ENCODE peak calls at places on chromosomes 7 and 10, in four cellular contexts. A, S, U and V are unnamed samples.

GRCh38 chr7:42964849-42965805 is 33.0 kb downstream of the MRPL32 start:
- DNase-seq in A (no peak), S (no peak), U (peak; percentile 18), V (no peak)

GRCh38 chr10:48685731-48686130 is 1.1 kb downstream of the WDFY4 start:
- DNase-seq in A (no peak), S (no peak), U (no peak), V (no peak)

GRCh38 chr10:131243076-131243475 is 68.4 kb downstream of the TCERG1L start:
- DNase-seq in A (no peak), S (no peak), U (no peak), V (no peak)

GRCh38 chr7:128108641-128109423 is 77.6 kb upstream of the LRRC4 start:
- DNase-seq in A (no peak), S (no peak), U (peak; percentile 86), V (no peak)

GRCh38 chr10:30819306-30820190 is 190.0 kb upstream of the LYZL2 start:
- DNase-seq in A (no peak), S (no peak), U (no peak), V (no peak)

GRCh38 chr10:19929466-19930140 is 113.4 kb downstream of the PLXDC2 start:
- DNase-seq in A (no peak), S (no peak), U (no peak), V (no peak)

GRCh38 chr7:120272261-120272895 is 597 bp upstream of the KCND2 start:
- DNase-seq in A (peak; percentile 50), S (no peak), U (peak; percentile 78), V (no peak)

GRCh38 chr7:112876877-112877276 is 86.7 kb upstream of the TMEM168 start:
- DNase-seq in A (no peak), S (no peak), U (no peak), V (no peak)

GRCh38 chr7:37915438-37915837 is 1.2 kb downstream of the SFRP4 start:
- DNase-seq in A (no peak), S (no peak), U (no peak), V (no peak)

GRCh38 chr10:28241766-28242399 is 61.0 kb downstream of the MPP7 start:
- DNase-seq in A (no peak), S (no peak), U (peak; percentile 36), V (no peak)

GRCh38 chr10:17951868-17952371 is at the start of gene SLC39A12:
- DNase-seq in A (no peak), S (no peak), U (no peak), V (no peak)

GRCh38 chr10:34637419-34637911 is 177.6 kb downstream of the PARD3 start:
- DNase-seq in A (peak; percentile 82), S (no peak), U (peak; percentile 67), V (no peak)

GRCh38 chr10:92891885-92892705 is 43.8 kb downstream of the EXOC6 start:
- DNase-seq in A (no peak), S (no peak), U (no peak), V (no peak)

GRCh38 chr10:102435098-102435497 is 2.7 kb upstream of the CUEDC2 start:
- DNase-seq in A (peak; percentile 43), S (no peak), U (no peak), V (no peak)

GRCh38 chr7:80231719-80232118 is 97.1 kb downstream of the GNAI1 start:
- DNase-seq in A (no peak), S (no peak), U (no peak), V (no peak)

GRCh38 chr10:6204341-6205191 is 1.8 kb downstream of the PFKFB3 start:
- DNase-seq in A (peak; percentile 63), S (no peak), U (peak; percentile 38), V (no peak)

GRCh38 chr7:100763556-100764140 is 30.3 kb downstream of the ZAN start:
- DNase-seq in A (no peak), S (no peak), U (no peak), V (no peak)

GRCh38 chr7:45597286-45597984 is 23.3 kb downstream of the ADCY1 start:
- DNase-seq in A (no peak), S (no peak), U (peak; percentile 1), V (peak; percentile 82)

GRCh38 chr10:117221156-117221711 is 19.7 kb upstream of the SLC18A2 start:
- DNase-seq in A (no peak), S (no peak), U (no peak), V (no peak)

GRCh38 chr10:21929070-21929469 is 74.5 kb downstream of the DNAJC1 start:
- DNase-seq in A (no peak), S (no peak), U (no peak), V (no peak)

GRCh38 chr10:13400196-13400965 is 52.3 kb upstream of the SEPHS1 start:
- DNase-seq in A (no peak), S (no peak), U (no peak), V (no peak)

GRCh38 chr10:50788951-50789904 is 49.5 kb downstream of the ASAH2B start:
- DNase-seq in A (no peak), S (no peak), U (no peak), V (no peak)

GRCh38 chr10:50604049-50604640 is 19.6 kb downstream of the SGMS1 start:
- DNase-seq in A (no peak), S (no peak), U (peak; percentile 47), V (no peak)